ENCODE peak calls at places on chromosomes 7 and 10, in nine cellular contexts. One of them, this sample, is unnamed.

GRCh38 chr10:18738835-18739234 is 79.6 kb downstream of the ARL5B start:
- DNase-seq in EH: peak
- DNase-seq in DMS53: no peak
- DNase-seq in fibroblast of lung: peak
- DNase-seq in stromal cell of bone marrow: peak
- DNase-seq in stimulated activated CD8-positive, alpha-beta memory T cell treated with anti-CD3 and anti-CD28 coated beads, Interleukin-2, amount 100 ng/mL, for 48 hours: no peak
- DNase-seq in posterior cingulate gyrus: no peak
- DNase-seq in colonic mucosa: no peak
- DNase-seq in NCI-H1105: no peak
- DNase-seq in this sample: no peak

GRCh38 chr7:7114575-7115291 is 67.6 kb upstream of the C1GALT1 start:
- DNase-seq in EH: no peak
- DNase-seq in DMS53: peak
- DNase-seq in fibroblast of lung: no peak
- DNase-seq in stromal cell of bone marrow: no peak
- DNase-seq in stimulated activated CD8-positive, alpha-beta memory T cell treated with anti-CD3 and anti-CD28 coated beads, Interleukin-2, amount 100 ng/mL, for 48 hours: no peak
- DNase-seq in posterior cingulate gyrus: no peak
- DNase-seq in colonic mucosa: no peak
- DNase-seq in NCI-H1105: no peak
- DNase-seq in this sample: peak

GRCh38 chr10:70048309-70048708 is 4.3 kb upstream of the MACROH2A2 start:
- DNase-seq in EH: no peak
- DNase-seq in DMS53: no peak
- DNase-seq in fibroblast of lung: no peak
- DNase-seq in stromal cell of bone marrow: no peak
- DNase-seq in stimulated activated CD8-positive, alpha-beta memory T cell treated with anti-CD3 and anti-CD28 coated beads, Interleukin-2, amount 100 ng/mL, for 48 hours: no peak
- DNase-seq in posterior cingulate gyrus: no peak
- DNase-seq in colonic mucosa: no peak
- DNase-seq in NCI-H1105: no peak
- DNase-seq in this sample: no peak

GRCh38 chr7:65927489-65928448 is 54.2 kb downstream of the GUSB start:
- DNase-seq in EH: no peak
- DNase-seq in DMS53: no peak
- DNase-seq in fibroblast of lung: no peak
- DNase-seq in stromal cell of bone marrow: no peak
- DNase-seq in stimulated activated CD8-positive, alpha-beta memory T cell treated with anti-CD3 and anti-CD28 coated beads, Interleukin-2, amount 100 ng/mL, for 48 hours: no peak
- DNase-seq in posterior cingulate gyrus: no peak
- DNase-seq in colonic mucosa: peak
- DNase-seq in NCI-H1105: no peak
- DNase-seq in this sample: no peak

GRCh38 chr7:46989247-46989646 is 592.7 kb downstream of the TNS3 start:
- DNase-seq in EH: no peak
- DNase-seq in DMS53: no peak
- DNase-seq in fibroblast of lung: no peak
- DNase-seq in stromal cell of bone marrow: no peak
- DNase-seq in stimulated activated CD8-positive, alpha-beta memory T cell treated with anti-CD3 and anti-CD28 coated beads, Interleukin-2, amount 100 ng/mL, for 48 hours: no peak
- DNase-seq in posterior cingulate gyrus: no peak
- DNase-seq in colonic mucosa: no peak
- DNase-seq in NCI-H1105: no peak
- DNase-seq in this sample: no peak

GRCh38 chr7:155408657-155409586 is 49.0 kb upstream of the EN2 start:
- DNase-seq in EH: no peak
- DNase-seq in DMS53: no peak
- DNase-seq in fibroblast of lung: no peak
- DNase-seq in stromal cell of bone marrow: no peak
- DNase-seq in stimulated activated CD8-positive, alpha-beta memory T cell treated with anti-CD3 and anti-CD28 coated beads, Interleukin-2, amount 100 ng/mL, for 48 hours: no peak
- DNase-seq in posterior cingulate gyrus: no peak
- DNase-seq in colonic mucosa: no peak
- DNase-seq in NCI-H1105: no peak
- DNase-seq in this sample: no peak

GRCh38 chr7:45125193-45125904 is 13.9 kb upstream of the TBRG4 start:
- DNase-seq in EH: no peak
- DNase-seq in DMS53: no peak
- DNase-seq in fibroblast of lung: no peak
- DNase-seq in stromal cell of bone marrow: no peak
- DNase-seq in stimulated activated CD8-positive, alpha-beta memory T cell treated with anti-CD3 and anti-CD28 coated beads, Interleukin-2, amount 100 ng/mL, for 48 hours: no peak
- DNase-seq in posterior cingulate gyrus: no peak
- DNase-seq in colonic mucosa: no peak
- DNase-seq in NCI-H1105: no peak
- DNase-seq in this sample: no peak

GRCh38 chr10:79084012-79084971 is 15.5 kb downstream of the ZMIZ1 start:
- DNase-seq in EH: peak
- DNase-seq in DMS53: peak
- DNase-seq in fibroblast of lung: peak
- DNase-seq in stromal cell of bone marrow: peak
- DNase-seq in stimulated activated CD8-positive, alpha-beta memory T cell treated with anti-CD3 and anti-CD28 coated beads, Interleukin-2, amount 100 ng/mL, for 48 hours: no peak
- DNase-seq in posterior cingulate gyrus: no peak
- DNase-seq in colonic mucosa: peak
- DNase-seq in NCI-H1105: peak
- DNase-seq in this sample: peak

GRCh38 chr10:7162331-7162730 is 248.5 kb downstream of the SFMBT2 start:
- DNase-seq in EH: no peak
- DNase-seq in DMS53: no peak
- DNase-seq in fibroblast of lung: no peak
- DNase-seq in stromal cell of bone marrow: no peak
- DNase-seq in stimulated activated CD8-positive, alpha-beta memory T cell treated with anti-CD3 and anti-CD28 coated beads, Interleukin-2, amount 100 ng/mL, for 48 hours: no peak
- DNase-seq in posterior cingulate gyrus: no peak
- DNase-seq in colonic mucosa: no peak
- DNase-seq in NCI-H1105: no peak
- DNase-seq in this sample: no peak

GRCh38 chr10:22379059-22379458 is 33.8 kb downstream of the SPAG6 start:
- DNase-seq in EH: no peak
- DNase-seq in DMS53: no peak
- DNase-seq in fibroblast of lung: no peak
- DNase-seq in stromal cell of bone marrow: no peak
- DNase-seq in stimulated activated CD8-positive, alpha-beta memory T cell treated with anti-CD3 and anti-CD28 coated beads, Interleukin-2, amount 100 ng/mL, for 48 hours: peak
- DNase-seq in posterior cingulate gyrus: no peak
- DNase-seq in colonic mucosa: no peak
- DNase-seq in NCI-H1105: no peak
- DNase-seq in this sample: no peak

GRCh38 chr10:60955957-60956425 is 12.0 kb upstream of the RHOBTB1 start:
- DNase-seq in EH: peak
- DNase-seq in DMS53: peak
- DNase-seq in fibroblast of lung: peak
- DNase-seq in stromal cell of bone marrow: no peak
- DNase-seq in stimulated activated CD8-positive, alpha-beta memory T cell treated with anti-CD3 and anti-CD28 coated beads, Interleukin-2, amount 100 ng/mL, for 48 hours: no peak
- DNase-seq in posterior cingulate gyrus: no peak
- DNase-seq in colonic mucosa: no peak
- DNase-seq in NCI-H1105: no peak
- DNase-seq in this sample: no peak

GRCh38 chr10:71782221-71782916 is 9.0 kb upstream of the VSIR start:
- DNase-seq in EH: no peak
- DNase-seq in DMS53: no peak
- DNase-seq in fibroblast of lung: no peak
- DNase-seq in stromal cell of bone marrow: no peak
- DNase-seq in stimulated activated CD8-positive, alpha-beta memory T cell treated with anti-CD3 and anti-CD28 coated beads, Interleukin-2, amount 100 ng/mL, for 48 hours: no peak
- DNase-seq in posterior cingulate gyrus: no peak
- DNase-seq in colonic mucosa: no peak
- DNase-seq in NCI-H1105: no peak
- DNase-seq in this sample: no peak

GRCh38 chr7:89223906-89224395 is 428.4 kb upstream of the TEX47 start:
- DNase-seq in EH: peak
- DNase-seq in DMS53: no peak
- DNase-seq in fibroblast of lung: no peak
- DNase-seq in stromal cell of bone marrow: peak
- DNase-seq in stimulated activated CD8-positive, alpha-beta memory T cell treated with anti-CD3 and anti-CD28 coated beads, Interleukin-2, amount 100 ng/mL, for 48 hours: no peak
- DNase-seq in posterior cingulate gyrus: no peak
- DNase-seq in colonic mucosa: no peak
- DNase-seq in NCI-H1105: no peak
- DNase-seq in this sample: no peak

GRCh38 chr7:64113981-64114380 is 68.7 kb downstream of the ZNF727 start:
- DNase-seq in EH: no peak
- DNase-seq in DMS53: no peak
- DNase-seq in fibroblast of lung: no peak
- DNase-seq in stromal cell of bone marrow: no peak
- DNase-seq in stimulated activated CD8-positive, alpha-beta memory T cell treated with anti-CD3 and anti-CD28 coated beads, Interleukin-2, amount 100 ng/mL, for 48 hours: no peak
- DNase-seq in posterior cingulate gyrus: no peak
- DNase-seq in colonic mucosa: no peak
- DNase-seq in NCI-H1105: no peak
- DNase-seq in this sample: no peak

GRCh38 chr7:72307566-72307965 is 104.6 kb downstream of the CALN1 start:
- DNase-seq in EH: no peak
- DNase-seq in DMS53: no peak
- DNase-seq in fibroblast of lung: no peak
- DNase-seq in stromal cell of bone marrow: no peak
- DNase-seq in stimulated activated CD8-positive, alpha-beta memory T cell treated with anti-CD3 and anti-CD28 coated beads, Interleukin-2, amount 100 ng/mL, for 48 hours: no peak
- DNase-seq in posterior cingulate gyrus: no peak
- DNase-seq in colonic mucosa: no peak
- DNase-seq in NCI-H1105: no peak
- DNase-seq in this sample: no peak

This sample was measured in body of pancreas.